ENCODE peak calls at places on chromosome 20, in eight cellular contexts. One of them, this sample, is unnamed.
A peak's percentile ranks its signal among the peaks of the same experiment; 100 is the strongest.

GRCh38 chr20:46388945-46389344 is 17.5 kb downstream of the ELMO2 start:
- DNase-seq in fibroblast of mammary gland: no peak
- DNase-seq in fibroblast of lung: no peak
- DNase-seq in cardiac muscle cell: no peak
- DNase-seq in kidney: no peak
- DNase-seq in pancreas: no peak
- DNase-seq in thoracic aorta: no peak
- DNase-seq in epithelial cell of esophagus: no peak
- DNase-seq in this sample: no peak

GRCh38 chr20:6122873-6123649 is at the start of gene FERMT1:
- DNase-seq in pancreas: peak; percentile 57
- DNase-seq in kidney: peak; percentile 80
- DNase-seq in fibroblast of lung: peak; percentile 69
- DNase-seq in thoracic aorta: no peak
- DNase-seq in fibroblast of mammary gland: peak; percentile 66
- DNase-seq in cardiac muscle cell: peak; percentile 79
- DNase-seq in epithelial cell of esophagus: peak; percentile 98
- DNase-seq in this sample: no peak

GRCh38 chr20:19995220-19995863 is 21.8 kb upstream of the NAA20 start:
- DNase-seq in epithelial cell of esophagus: peak; percentile 63
- DNase-seq in pancreas: no peak
- DNase-seq in cardiac muscle cell: peak; percentile 75
- DNase-seq in thoracic aorta: no peak
- DNase-seq in fibroblast of lung: peak; percentile 59
- DNase-seq in kidney: no peak
- DNase-seq in fibroblast of mammary gland: peak; percentile 74
- DNase-seq in this sample: no peak

GRCh38 chr20:47438464-47439381 is 63.0 kb upstream of the NCOA3 start:
- DNase-seq in kidney: no peak
- DNase-seq in pancreas: no peak
- DNase-seq in fibroblast of lung: peak; percentile 61
- DNase-seq in thoracic aorta: no peak
- DNase-seq in fibroblast of mammary gland: no peak
- DNase-seq in epithelial cell of esophagus: peak; percentile 89
- DNase-seq in cardiac muscle cell: no peak
- DNase-seq in this sample: no peak

GRCh38 chr20:10427060-10427692 is 6.8 kb downstream of the MKKS start:
- DNase-seq in kidney: peak; percentile 66
- DNase-seq in pancreas: peak; percentile 34
- DNase-seq in fibroblast of lung: peak; percentile 65
- DNase-seq in cardiac muscle cell: peak; percentile 66
- DNase-seq in fibroblast of mammary gland: peak; percentile 75
- DNase-seq in thoracic aorta: no peak
- DNase-seq in epithelial cell of esophagus: peak; percentile 66
- DNase-seq in this sample: no peak

GRCh38 chr20:57507477-57507876 is 17.5 kb downstream of the CTCFL start:
- DNase-seq in epithelial cell of esophagus: no peak
- DNase-seq in kidney: no peak
- DNase-seq in fibroblast of mammary gland: peak; percentile 31
- DNase-seq in thoracic aorta: no peak
- DNase-seq in pancreas: no peak
- DNase-seq in fibroblast of lung: peak; percentile 51
- DNase-seq in cardiac muscle cell: no peak
- DNase-seq in this sample: no peak

GRCh38 chr20:6708010-6708409 is 59.5 kb upstream of the BMP2 start:
- DNase-seq in fibroblast of lung: peak; percentile 89
- DNase-seq in pancreas: peak; percentile 60
- DNase-seq in kidney: peak; percentile 86
- DNase-seq in epithelial cell of esophagus: peak; percentile 92
- DNase-seq in thoracic aorta: no peak
- DNase-seq in cardiac muscle cell: no peak
- DNase-seq in fibroblast of mammary gland: peak; percentile 53
- DNase-seq in this sample: no peak

GRCh38 chr20:57582432-57583288 is 21.8 kb downstream of the PCK1 start:
- DNase-seq in cardiac muscle cell: peak; percentile 54
- DNase-seq in pancreas: no peak
- DNase-seq in fibroblast of lung: peak; percentile 76
- DNase-seq in epithelial cell of esophagus: peak; percentile 14
- DNase-seq in kidney: peak; percentile 92
- DNase-seq in thoracic aorta: no peak
- DNase-seq in fibroblast of mammary gland: peak; percentile 6
- DNase-seq in this sample: no peak

GRCh38 chr20:20366896-20367680 is 816 bp upstream of the INSM1 start:
- DNase-seq in cardiac muscle cell: peak; percentile 25
- DNase-seq in fibroblast of lung: no peak
- DNase-seq in pancreas: no peak
- DNase-seq in epithelial cell of esophagus: no peak
- DNase-seq in kidney: peak; percentile 68
- DNase-seq in fibroblast of mammary gland: no peak
- DNase-seq in thoracic aorta: no peak
- DNase-seq in this sample: no peak

GRCh38 chr20:53578492-53579222 is 15.0 kb downstream of the ZNF217 start:
- DNase-seq in cardiac muscle cell: peak; percentile 90
- DNase-seq in pancreas: peak; percentile 57
- DNase-seq in thoracic aorta: no peak
- DNase-seq in fibroblast of mammary gland: peak; percentile 94
- DNase-seq in epithelial cell of esophagus: peak; percentile 89
- DNase-seq in kidney: no peak
- DNase-seq in fibroblast of lung: peak; percentile 78
- DNase-seq in this sample: peak; percentile 30

GRCh38 chr20:33576432-33576883 is 85.7 kb upstream of the C20orf144 start:
- DNase-seq in epithelial cell of esophagus: peak; percentile 18
- DNase-seq in pancreas: no peak
- DNase-seq in thoracic aorta: no peak
- DNase-seq in cardiac muscle cell: no peak
- DNase-seq in fibroblast of lung: no peak
- DNase-seq in kidney: no peak
- DNase-seq in fibroblast of mammary gland: no peak
- DNase-seq in this sample: no peak

GRCh38 chr20:36541227-36542018 is at the start of gene MYL9:
- DNase-seq in pancreas: peak; percentile 70
- DNase-seq in kidney: peak; percentile 98
- DNase-seq in thoracic aorta: peak; percentile 88
- DNase-seq in fibroblast of mammary gland: peak; percentile 40
- DNase-seq in cardiac muscle cell: peak; percentile 96
- DNase-seq in fibroblast of lung: peak; percentile 81
- DNase-seq in epithelial cell of esophagus: peak; percentile 53
- DNase-seq in this sample: no peak

GRCh38 chr20:47686545-47686944 is 98.7 kb downstream of the SULF2 start:
- DNase-seq in thoracic aorta: no peak
- DNase-seq in epithelial cell of esophagus: no peak
- DNase-seq in kidney: no peak
- DNase-seq in cardiac muscle cell: no peak
- DNase-seq in fibroblast of lung: peak; percentile 97
- DNase-seq in fibroblast of mammary gland: peak; percentile 68
- DNase-seq in pancreas: no peak
- DNase-seq in this sample: no peak

GRCh38 chr20:44041001-44041400 is 126.3 kb downstream of the TOX2 start:
- DNase-seq in cardiac muscle cell: no peak
- DNase-seq in pancreas: no peak
- DNase-seq in kidney: no peak
- DNase-seq in fibroblast of lung: no peak
- DNase-seq in epithelial cell of esophagus: no peak
- DNase-seq in thoracic aorta: no peak
- DNase-seq in fibroblast of mammary gland: no peak
- DNase-seq in this sample: peak; percentile 7

GRCh38 chr20:61218886-61219480 is 33.1 kb upstream of the CDH4 start:
- DNase-seq in epithelial cell of esophagus: no peak
- DNase-seq in pancreas: no peak
- DNase-seq in thoracic aorta: no peak
- DNase-seq in cardiac muscle cell: no peak
- DNase-seq in kidney: no peak
- DNase-seq in fibroblast of lung: peak; percentile 59
- DNase-seq in fibroblast of mammary gland: peak; percentile 77
- DNase-seq in this sample: no peak

GRCh38 chr20:48025661-48026060 is 240.4 kb upstream of the SULF2 start:
- DNase-seq in fibroblast of lung: peak; percentile 89
- DNase-seq in thoracic aorta: no peak
- DNase-seq in kidney: no peak
- DNase-seq in fibroblast of mammary gland: peak; percentile 92
- DNase-seq in pancreas: no peak
- DNase-seq in epithelial cell of esophagus: peak; percentile 49
- DNase-seq in cardiac muscle cell: no peak
- DNase-seq in this sample: no peak

GRCh38 chr20:40103420-40103819 is 585.6 kb downstream of the MAFB start:
- DNase-seq in cardiac muscle cell: no peak
- DNase-seq in fibroblast of lung: no peak
- DNase-seq in thoracic aorta: no peak
- DNase-seq in epithelial cell of esophagus: no peak
- DNase-seq in fibroblast of mammary gland: no peak
- DNase-seq in pancreas: no peak
- DNase-seq in kidney: no peak
- DNase-seq in this sample: no peak

DNA sequence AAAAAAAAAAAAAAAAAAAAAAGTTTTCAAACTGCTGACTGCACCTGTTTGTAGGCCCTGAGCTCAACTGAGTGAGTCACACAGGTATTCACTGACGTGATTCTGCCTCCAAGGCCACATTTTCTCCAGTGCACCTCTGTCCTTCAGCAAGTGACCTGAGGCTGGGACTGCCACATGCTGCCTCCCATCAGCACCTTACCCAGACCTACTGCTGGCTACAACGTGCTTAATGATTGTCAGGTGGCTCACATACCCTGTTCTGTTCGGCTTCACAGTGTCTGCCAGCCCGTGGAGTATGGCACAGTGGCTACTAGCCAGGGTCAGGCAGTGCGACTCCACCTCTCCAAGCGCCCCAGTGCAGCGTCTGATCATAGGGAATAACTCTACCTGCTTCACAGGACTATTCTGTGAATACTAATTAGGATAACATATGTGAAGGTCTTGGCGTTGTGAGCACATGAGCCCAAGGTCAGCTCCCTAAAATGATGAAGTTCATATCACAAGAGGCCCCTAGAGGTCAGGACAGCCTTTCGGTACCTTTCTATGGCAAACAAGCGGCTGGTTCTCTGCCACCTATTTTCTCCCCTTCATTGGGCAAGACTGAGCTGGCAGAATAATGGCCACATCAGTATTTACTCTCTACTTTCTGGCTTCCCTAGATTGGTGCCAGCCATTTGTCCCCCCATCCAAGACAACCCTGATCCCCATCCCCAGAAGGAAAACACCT is 28.1 kb downstream of the RIPOR3 start:
- DNase-seq in pancreas: peak; percentile 80
- DNase-seq in thoracic aorta: no peak
- DNase-seq in cardiac muscle cell: peak; percentile 46
- DNase-seq in fibroblast of lung: no peak
- DNase-seq in kidney: peak; percentile 84
- DNase-seq in epithelial cell of esophagus: peak; percentile 84
- DNase-seq in fibroblast of mammary gland: no peak
- DNase-seq in this sample: no peak
- TF ChIP-seq CTCF in pancreas: peak; percentile 20
- TF ChIP-seq CTCF in thoracic aorta: no peak
- TF ChIP-seq CTCF in cardiac muscle cell: peak; percentile 2
- TF ChIP-seq CTCF in fibroblast of lung: no peak
- TF ChIP-seq CTCF in kidney: peak; percentile 27
- TF ChIP-seq CTCF in epithelial cell of esophagus: peak; percentile 17
- TF ChIP-seq CTCF in fibroblast of mammary gland: no peak
- TF ChIP-seq CTCF in this sample: no peak

GRCh38 chr20:34705383-34706021 is 1.4 kb downstream of the TP53INP2 start:
- DNase-seq in fibroblast of lung: no peak
- DNase-seq in kidney: no peak
- DNase-seq in pancreas: no peak
- DNase-seq in thoracic aorta: no peak
- DNase-seq in cardiac muscle cell: peak; percentile 27
- DNase-seq in fibroblast of mammary gland: peak; percentile 45
- DNase-seq in epithelial cell of esophagus: peak; percentile 69
- DNase-seq in this sample: no peak
- TF ChIP-seq CTCF in fibroblast of lung: peak; percentile 7
- TF ChIP-seq CTCF in kidney: no peak
- TF ChIP-seq CTCF in pancreas: no peak
- TF ChIP-seq CTCF in thoracic aorta: peak; percentile 25
- TF ChIP-seq CTCF in cardiac muscle cell: no peak
- TF ChIP-seq CTCF in fibroblast of mammary gland: no peak
- TF ChIP-seq CTCF in epithelial cell of esophagus: no peak
- TF ChIP-seq CTCF in this sample: no peak

GRCh38 chr20:50281831-50282591 is 91.4 kb downstream of the CEBPB start:
- DNase-seq in pancreas: no peak
- DNase-seq in cardiac muscle cell: no peak
- DNase-seq in epithelial cell of esophagus: no peak
- DNase-seq in fibroblast of lung: no peak
- DNase-seq in kidney: peak; percentile 70
- DNase-seq in thoracic aorta: no peak
- DNase-seq in fibroblast of mammary gland: no peak
- DNase-seq in this sample: no peak
- TF ChIP-seq CTCF in pancreas: no peak
- TF ChIP-seq CTCF in cardiac muscle cell: peak; percentile 17
- TF ChIP-seq CTCF in epithelial cell of esophagus: no peak
- TF ChIP-seq CTCF in fibroblast of lung: no peak
- TF ChIP-seq CTCF in kidney: no peak
- TF ChIP-seq CTCF in thoracic aorta: no peak
- TF ChIP-seq CTCF in fibroblast of mammary gland: no peak
- TF ChIP-seq CTCF in this sample: no peak

DNA sequence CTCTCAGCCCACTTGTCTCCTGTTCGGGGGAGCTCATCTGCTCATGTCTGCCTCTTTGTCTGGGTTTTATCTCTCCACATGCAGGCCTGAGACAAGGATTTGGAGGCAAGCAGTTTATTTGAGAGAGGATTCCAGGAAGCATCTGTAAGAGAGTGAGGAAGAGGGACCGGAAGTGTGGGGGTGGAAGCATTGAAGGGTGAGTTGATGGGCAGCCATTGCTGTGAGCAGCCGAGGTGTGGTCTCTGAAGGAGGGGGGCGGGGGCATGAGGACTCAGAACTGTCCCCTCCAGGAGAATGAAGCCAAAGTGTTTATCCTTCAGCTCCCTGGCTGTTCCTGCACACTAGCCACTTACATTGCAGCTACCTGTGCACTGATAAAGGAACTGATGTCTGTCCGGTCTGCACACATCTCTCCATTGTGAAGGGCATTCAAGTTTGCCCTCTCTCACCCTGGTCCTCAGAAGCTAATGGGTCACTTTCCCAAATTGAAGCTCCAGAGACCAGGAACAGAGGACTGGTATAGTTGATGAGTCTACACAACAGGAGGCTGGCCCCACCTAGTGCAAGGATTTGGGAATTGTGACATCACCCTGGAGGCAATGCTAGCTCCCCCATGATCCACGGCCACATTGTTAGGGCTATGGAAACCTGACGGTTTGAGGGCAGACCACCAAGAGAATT is 100.5 kb upstream of the FOXA2 start:
- DNase-seq in epithelial cell of esophagus: peak; percentile 51
- DNase-seq in kidney: no peak
- DNase-seq in fibroblast of lung: no peak
- DNase-seq in fibroblast of mammary gland: peak; percentile 6
- DNase-seq in cardiac muscle cell: no peak
- DNase-seq in thoracic aorta: no peak
- DNase-seq in pancreas: no peak
- DNase-seq in this sample: no peak
- TF ChIP-seq CTCF in epithelial cell of esophagus: peak; percentile 49
- TF ChIP-seq CTCF in kidney: no peak
- TF ChIP-seq CTCF in fibroblast of lung: no peak
- TF ChIP-seq CTCF in fibroblast of mammary gland: no peak
- TF ChIP-seq CTCF in cardiac muscle cell: no peak
- TF ChIP-seq CTCF in thoracic aorta: no peak
- TF ChIP-seq CTCF in pancreas: no peak
- TF ChIP-seq CTCF in this sample: no peak

GRCh38 chr20:3276400-3277015 is 37.5 kb upstream of the SLC4A11 start:
- DNase-seq in thoracic aorta: no peak
- DNase-seq in pancreas: no peak
- DNase-seq in kidney: no peak
- DNase-seq in fibroblast of lung: peak; percentile 7
- DNase-seq in epithelial cell of esophagus: peak; percentile 28
- DNase-seq in cardiac muscle cell: peak; percentile 9
- DNase-seq in fibroblast of mammary gland: peak; percentile 39
- DNase-seq in this sample: no peak
- TF ChIP-seq CTCF in thoracic aorta: no peak
- TF ChIP-seq CTCF in pancreas: no peak
- TF ChIP-seq CTCF in kidney: no peak
- TF ChIP-seq CTCF in fibroblast of lung: no peak
- TF ChIP-seq CTCF in epithelial cell of esophagus: peak; percentile 25
- TF ChIP-seq CTCF in cardiac muscle cell: peak; percentile 35
- TF ChIP-seq CTCF in fibroblast of mammary gland: peak; percentile 31
- TF ChIP-seq CTCF in this sample: no peak

GRCh38 chr20:63495771-63496403 is 3.0 kb downstream of the EEF1A2 start:
- DNase-seq in kidney: peak; percentile 87
- DNase-seq in epithelial cell of esophagus: peak; percentile 48
- DNase-seq in fibroblast of mammary gland: peak; percentile 24
- DNase-seq in cardiac muscle cell: peak; percentile 82
- DNase-seq in fibroblast of lung: peak; percentile 18
- DNase-seq in thoracic aorta: no peak
- DNase-seq in pancreas: peak; percentile 62
- DNase-seq in this sample: peak; percentile 72
- TF ChIP-seq CTCF in kidney: peak; percentile 78
- TF ChIP-seq CTCF in epithelial cell of esophagus: peak; percentile 78
- TF ChIP-seq CTCF in fibroblast of mammary gland: peak; percentile 73
- TF ChIP-seq CTCF in cardiac muscle cell: peak; percentile 95
- TF ChIP-seq CTCF in fibroblast of lung: peak; percentile 69
- TF ChIP-seq CTCF in thoracic aorta: peak; percentile 93
- TF ChIP-seq CTCF in pancreas: peak; percentile 97
- TF ChIP-seq CTCF in this sample: peak; percentile 92

This sample was measured in natural killer cell.